ENCODE peak calls at places on chromosomes 6 and 20, in six cellular contexts. One of them, this sample, is unnamed.

GRCh38 chr6:79030023-79030422 is 48.0 kb downstream of the PHIP start:
- DNase-seq in mesothelial cell of epicardium: no peak
- DNase-seq in fibroblast of pulmonary artery: no peak
- DNase-seq in cardiac fibroblast: no peak
- DNase-seq in RWPE1: no peak
- DNase-seq in GM06990: no peak
- DNase-seq in this sample: no peak

GRCh38 chr6:43221774-43222101 is 7.5 kb downstream of the DNPH1 start:
- DNase-seq in mesothelial cell of epicardium: no peak
- DNase-seq in GM06990: no peak
- DNase-seq in cardiac fibroblast: no peak
- DNase-seq in fibroblast of pulmonary artery: no peak
- DNase-seq in RWPE1: no peak
- DNase-seq in this sample: no peak

GRCh38 chr6:118735320-118735719 is 83.9 kb upstream of the CEP85L start:
- DNase-seq in GM06990: no peak
- DNase-seq in RWPE1: no peak
- DNase-seq in mesothelial cell of epicardium: no peak
- DNase-seq in fibroblast of pulmonary artery: peak; percentile 37
- DNase-seq in cardiac fibroblast: peak; percentile 20
- DNase-seq in this sample: peak; percentile 10

GRCh38 chr6:168500519-168500918 is 59.5 kb downstream of the SMOC2 start:
- DNase-seq in RWPE1: no peak
- DNase-seq in GM06990: no peak
- DNase-seq in mesothelial cell of epicardium: no peak
- DNase-seq in fibroblast of pulmonary artery: no peak
- DNase-seq in cardiac fibroblast: no peak
- DNase-seq in this sample: no peak

GRCh38 chr6:36623547-36624459 is 29.6 kb downstream of the SRSF3 start:
- DNase-seq in RWPE1: peak; percentile 82
- DNase-seq in fibroblast of pulmonary artery: peak; percentile 89
- DNase-seq in cardiac fibroblast: peak; percentile 86
- DNase-seq in GM06990: peak; percentile 72
- DNase-seq in mesothelial cell of epicardium: peak; percentile 59
- DNase-seq in this sample: peak; percentile 87

GRCh38 chr20:47854687-47855212 is 69.5 kb upstream of the SULF2 start:
- DNase-seq in GM06990: no peak
- DNase-seq in fibroblast of pulmonary artery: peak; percentile 79
- DNase-seq in RWPE1: peak; percentile 76
- DNase-seq in cardiac fibroblast: peak; percentile 38
- DNase-seq in mesothelial cell of epicardium: no peak
- DNase-seq in this sample: no peak

GRCh38 chr6:16505711-16506362 is 255.4 kb downstream of the ATXN1 start:
- DNase-seq in mesothelial cell of epicardium: no peak
- DNase-seq in GM06990: no peak
- DNase-seq in cardiac fibroblast: peak; percentile 67
- DNase-seq in RWPE1: no peak
- DNase-seq in fibroblast of pulmonary artery: peak; percentile 78
- DNase-seq in this sample: no peak

GRCh38 chr6:168676552-168677317 is 235.8 kb downstream of the SMOC2 start:
- DNase-seq in mesothelial cell of epicardium: no peak
- DNase-seq in RWPE1: no peak
- DNase-seq in fibroblast of pulmonary artery: no peak
- DNase-seq in GM06990: no peak
- DNase-seq in cardiac fibroblast: no peak
- DNase-seq in this sample: no peak

GRCh38 chr6:105985098-105985815 is 100.9 kb upstream of the PRDM1 start:
- DNase-seq in fibroblast of pulmonary artery: no peak
- DNase-seq in cardiac fibroblast: no peak
- DNase-seq in mesothelial cell of epicardium: no peak
- DNase-seq in GM06990: no peak
- DNase-seq in RWPE1: no peak
- DNase-seq in this sample: no peak

GRCh38 chr20:54431545-54431944 is 43.8 kb upstream of the DOK5 start:
- DNase-seq in GM06990: no peak
- DNase-seq in mesothelial cell of epicardium: no peak
- DNase-seq in cardiac fibroblast: peak; percentile 14
- DNase-seq in fibroblast of pulmonary artery: no peak
- DNase-seq in RWPE1: no peak
- DNase-seq in this sample: no peak

GRCh38 chr6:27096834-27097511 is 150.5 kb upstream of the PRSS16 start:
- DNase-seq in GM06990: peak; percentile 65
- DNase-seq in mesothelial cell of epicardium: no peak
- DNase-seq in RWPE1: peak; percentile 59
- DNase-seq in fibroblast of pulmonary artery: peak; percentile 56
- DNase-seq in cardiac fibroblast: peak; percentile 92
- DNase-seq in this sample: peak; percentile 36

GRCh38 chr20:10213526-10213925 is 5.1 kb upstream of the SNAP25 start:
- DNase-seq in fibroblast of pulmonary artery: no peak
- DNase-seq in mesothelial cell of epicardium: no peak
- DNase-seq in GM06990: no peak
- DNase-seq in cardiac fibroblast: no peak
- DNase-seq in RWPE1: no peak
- DNase-seq in this sample: no peak

GRCh38 chr6:35054743-35055130 is 86.4 kb downstream of the TCP11 start:
- DNase-seq in mesothelial cell of epicardium: no peak
- DNase-seq in RWPE1: no peak
- DNase-seq in GM06990: no peak
- DNase-seq in cardiac fibroblast: no peak
- DNase-seq in fibroblast of pulmonary artery: no peak
- DNase-seq in this sample: no peak

DNA sequence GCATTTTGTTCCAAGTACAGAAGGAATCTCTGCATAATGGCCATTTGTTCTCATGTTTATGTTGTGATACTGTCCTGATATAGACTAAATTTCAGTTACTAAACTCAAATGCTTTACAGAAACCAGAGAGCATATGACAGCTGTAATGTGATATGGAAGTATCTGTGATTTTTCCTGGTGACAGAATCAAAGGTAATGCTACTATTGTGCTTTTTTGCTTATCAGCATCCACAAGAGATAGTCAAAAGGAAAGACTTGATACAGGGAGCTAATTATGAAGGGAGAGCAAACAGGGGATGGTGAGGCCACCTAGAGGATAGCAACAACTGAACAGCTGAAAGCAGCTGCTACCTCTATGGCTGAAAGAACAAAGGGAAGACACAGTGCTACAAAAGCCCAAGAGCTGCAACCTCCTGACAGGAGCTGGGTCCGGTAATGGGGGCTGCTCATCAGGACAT is 181.4 kb downstream of the PHF3 start:
- DNase-seq in fibroblast of pulmonary artery: peak; percentile 54
- DNase-seq in GM06990: no peak
- DNase-seq in mesothelial cell of epicardium: no peak
- DNase-seq in RWPE1: no peak
- DNase-seq in cardiac fibroblast: peak; percentile 40
- DNase-seq in this sample: no peak
- TF ChIP-seq CTCF in fibroblast of pulmonary artery: peak; percentile 52
- TF ChIP-seq CTCF in GM06990: no peak
- TF ChIP-seq CTCF in mesothelial cell of epicardium: no peak
- TF ChIP-seq CTCF in RWPE1: no peak
- TF ChIP-seq CTCF in cardiac fibroblast: peak; percentile 53
- TF ChIP-seq CTCF in this sample: no peak

GRCh38 chr20:33158637-33159385 is 9.1 kb upstream of the BPIFA2 start:
- DNase-seq in GM06990: no peak
- DNase-seq in fibroblast of pulmonary artery: no peak
- DNase-seq in RWPE1: no peak
- DNase-seq in cardiac fibroblast: no peak
- DNase-seq in mesothelial cell of epicardium: no peak
- DNase-seq in this sample: no peak
- TF ChIP-seq CTCF in GM06990: no peak
- TF ChIP-seq CTCF in fibroblast of pulmonary artery: no peak
- TF ChIP-seq CTCF in RWPE1: no peak
- TF ChIP-seq CTCF in cardiac fibroblast: no peak
- TF ChIP-seq CTCF in mesothelial cell of epicardium: no peak
- TF ChIP-seq CTCF in this sample: no peak

GRCh38 chr6:129251669-129252376 is 368.9 kb downstream of the LAMA2 start:
- DNase-seq in RWPE1: peak; percentile 44
- DNase-seq in cardiac fibroblast: peak; percentile 87
- DNase-seq in GM06990: peak; percentile 5
- DNase-seq in mesothelial cell of epicardium: no peak
- DNase-seq in fibroblast of pulmonary artery: peak; percentile 87
- DNase-seq in this sample: peak; percentile 58

GRCh38 chr6:129253731-129254130 is 370.8 kb downstream of the LAMA2 start:
- DNase-seq in RWPE1: no peak
- DNase-seq in fibroblast of pulmonary artery: no peak
- DNase-seq in mesothelial cell of epicardium: no peak
- DNase-seq in GM06990: no peak
- DNase-seq in cardiac fibroblast: no peak
- DNase-seq in this sample: no peak

GRCh38 chr6:129248976-129249375 is 366.0 kb downstream of the LAMA2 start:
- DNase-seq in GM06990: no peak
- DNase-seq in mesothelial cell of epicardium: no peak
- DNase-seq in RWPE1: no peak
- DNase-seq in fibroblast of pulmonary artery: no peak
- DNase-seq in cardiac fibroblast: no peak
- DNase-seq in this sample: no peak

GRCh38 chr6:129252377-129253071 is 369.6 kb downstream of the LAMA2 start:
- DNase-seq in fibroblast of pulmonary artery: no peak
- DNase-seq in mesothelial cell of epicardium: no peak
- DNase-seq in cardiac fibroblast: no peak
- DNase-seq in GM06990: no peak
- DNase-seq in RWPE1: no peak
- DNase-seq in this sample: no peak
- TF ChIP-seq CTCF in fibroblast of pulmonary artery: no peak
- TF ChIP-seq CTCF in mesothelial cell of epicardium: peak; percentile 44
- TF ChIP-seq CTCF in cardiac fibroblast: no peak
- TF ChIP-seq CTCF in GM06990: no peak
- TF ChIP-seq CTCF in RWPE1: peak; percentile 51
- TF ChIP-seq CTCF in this sample: peak; percentile 11

GRCh38 chr20:40443731-40444130 is 245.3 kb downstream of the MAFB start:
- DNase-seq in cardiac fibroblast: no peak
- DNase-seq in fibroblast of pulmonary artery: no peak
- DNase-seq in RWPE1: no peak
- DNase-seq in mesothelial cell of epicardium: no peak
- DNase-seq in GM06990: no peak
- DNase-seq in this sample: no peak

GRCh38 chr20:40449974-40450616 is 238.9 kb downstream of the MAFB start:
- DNase-seq in cardiac fibroblast: no peak
- DNase-seq in GM06990: no peak
- DNase-seq in mesothelial cell of epicardium: no peak
- DNase-seq in fibroblast of pulmonary artery: no peak
- DNase-seq in RWPE1: peak; percentile 54
- DNase-seq in this sample: no peak

GRCh38 chr20:40449144-40449543 is 239.9 kb downstream of the MAFB start:
- DNase-seq in RWPE1: no peak
- DNase-seq in fibroblast of pulmonary artery: no peak
- DNase-seq in GM06990: no peak
- DNase-seq in mesothelial cell of epicardium: no peak
- DNase-seq in cardiac fibroblast: no peak
- DNase-seq in this sample: no peak

GRCh38 chr20:40442181-40442963 is 246.7 kb downstream of the MAFB start:
- DNase-seq in mesothelial cell of epicardium: no peak
- DNase-seq in GM06990: no peak
- DNase-seq in RWPE1: no peak
- DNase-seq in fibroblast of pulmonary artery: peak; percentile 12
- DNase-seq in cardiac fibroblast: peak; percentile 4
- DNase-seq in this sample: no peak

DNA sequence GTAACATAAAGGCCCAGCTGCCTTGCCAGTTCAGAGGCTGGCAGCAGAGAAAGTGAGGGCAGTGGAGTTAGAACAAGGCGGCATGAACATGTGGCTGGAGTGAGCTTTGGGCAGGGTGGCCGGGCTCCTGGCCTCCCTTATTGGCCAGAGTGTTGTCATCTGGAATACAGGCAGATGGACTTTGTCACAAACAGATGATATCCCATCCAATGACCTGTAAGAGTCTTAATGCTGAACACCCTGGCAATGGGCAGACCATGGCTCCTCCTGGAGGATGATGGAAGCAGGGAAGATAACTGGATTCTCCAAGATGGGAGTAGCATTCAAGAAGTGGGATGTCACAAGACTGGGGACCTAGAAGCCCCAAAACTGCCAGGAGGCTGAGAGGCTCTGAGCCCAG is 242.2 kb downstream of the MAFB start:
- DNase-seq in mesothelial cell of epicardium: no peak
- DNase-seq in fibroblast of pulmonary artery: no peak
- DNase-seq in GM06990: no peak
- DNase-seq in cardiac fibroblast: no peak
- DNase-seq in RWPE1: no peak
- DNase-seq in this sample: no peak
- TF ChIP-seq CTCF in mesothelial cell of epicardium: no peak
- TF ChIP-seq CTCF in fibroblast of pulmonary artery: no peak
- TF ChIP-seq CTCF in GM06990: no peak
- TF ChIP-seq CTCF in cardiac fibroblast: no peak
- TF ChIP-seq CTCF in RWPE1: no peak
- TF ChIP-seq CTCF in this sample: no peak

GRCh38 chr6:125802943-125803377 is 12.2 kb downstream of the NCOA7 start:
- DNase-seq in RWPE1: no peak
- DNase-seq in GM06990: no peak
- DNase-seq in mesothelial cell of epicardium: no peak
- DNase-seq in fibroblast of pulmonary artery: peak; percentile 58
- DNase-seq in cardiac fibroblast: peak; percentile 47
- DNase-seq in this sample: no peak

GRCh38 chr6:125802383-125802782 is 11.6 kb downstream of the NCOA7 start:
- DNase-seq in RWPE1: no peak
- DNase-seq in mesothelial cell of epicardium: no peak
- DNase-seq in fibroblast of pulmonary artery: no peak
- DNase-seq in GM06990: no peak
- DNase-seq in cardiac fibroblast: no peak
- DNase-seq in this sample: no peak

GRCh38 chr6:125807293-125807692 is 16.5 kb downstream of the NCOA7 start:
- DNase-seq in fibroblast of pulmonary artery: no peak
- DNase-seq in cardiac fibroblast: no peak
- DNase-seq in mesothelial cell of epicardium: no peak
- DNase-seq in RWPE1: no peak
- DNase-seq in GM06990: no peak
- DNase-seq in this sample: no peak

GRCh38 chr6:125806813-125807212 is 16.1 kb downstream of the NCOA7 start:
- DNase-seq in RWPE1: no peak
- DNase-seq in fibroblast of pulmonary artery: no peak
- DNase-seq in mesothelial cell of epicardium: no peak
- DNase-seq in cardiac fibroblast: no peak
- DNase-seq in GM06990: no peak
- DNase-seq in this sample: no peak

GRCh38 chr6:125804264-125804663 is 13.5 kb downstream of the NCOA7 start:
- DNase-seq in cardiac fibroblast: no peak
- DNase-seq in fibroblast of pulmonary artery: no peak
- DNase-seq in mesothelial cell of epicardium: no peak
- DNase-seq in RWPE1: no peak
- DNase-seq in GM06990: peak; percentile 64
- DNase-seq in this sample: no peak
- TF ChIP-seq CTCF in cardiac fibroblast: no peak
- TF ChIP-seq CTCF in fibroblast of pulmonary artery: no peak
- TF ChIP-seq CTCF in mesothelial cell of epicardium: no peak
- TF ChIP-seq CTCF in RWPE1: no peak
- TF ChIP-seq CTCF in GM06990: no peak
- TF ChIP-seq CTCF in this sample: no peak

DNA sequence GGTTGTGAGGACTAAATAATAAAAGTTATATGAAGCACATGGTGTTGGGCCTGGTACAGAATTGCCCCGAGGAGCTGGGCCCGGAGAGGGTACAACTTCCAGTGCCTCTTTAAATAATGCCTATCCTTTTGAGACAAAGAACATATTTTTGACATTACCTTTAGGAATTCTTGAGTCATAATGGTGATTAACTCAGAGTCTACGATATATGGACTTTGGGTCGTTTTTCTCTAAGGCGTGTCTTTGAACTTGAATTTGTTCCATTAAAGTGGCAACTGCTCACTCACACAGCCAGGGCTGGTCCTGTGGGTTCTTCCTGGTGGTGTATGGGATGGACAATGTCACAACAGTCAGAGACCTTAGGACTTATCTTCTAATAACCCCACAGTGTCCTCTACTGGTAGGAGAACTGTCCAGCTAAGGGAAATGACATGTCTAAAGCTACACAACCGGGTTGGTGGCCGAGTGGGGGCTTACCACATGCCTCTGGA is 106.5 kb downstream of the CDC5L start:
- DNase-seq in RWPE1: peak; percentile 78
- DNase-seq in cardiac fibroblast: peak; percentile 93
- DNase-seq in fibroblast of pulmonary artery: peak; percentile 74
- DNase-seq in mesothelial cell of epicardium: no peak
- DNase-seq in GM06990: no peak
- DNase-seq in this sample: no peak
- TF ChIP-seq CTCF in RWPE1: no peak
- TF ChIP-seq CTCF in cardiac fibroblast: peak; percentile 24
- TF ChIP-seq CTCF in fibroblast of pulmonary artery: peak; percentile 30
- TF ChIP-seq CTCF in mesothelial cell of epicardium: no peak
- TF ChIP-seq CTCF in GM06990: peak; percentile 11
- TF ChIP-seq CTCF in this sample: no peak